ENCODE peak calls at places on chromosomes 7 and 10, in seven cellular contexts. X is IMR-90, S is A549, U is GM12878, T is H1, F is SK-N-SH, Q is HepG2. N is an unnamed sample.

GRCh38 chr7:2217716-2218443 is 14.9 kb downstream of the MAD1L1 start:
- DNase-seq in S (no peak), T (no peak), U (no peak), F (no peak), Q (no peak), X (peak), N (no peak)

GRCh38 chr7:51226042-51226755 is 90.4 kb downstream of the COBL start:
- DNase-seq in F (no peak), X (no peak), Q (no peak), T (peak), S (no peak), U (no peak), N (no peak)

GRCh38 chr7:106344206-106344605 is 59.4 kb upstream of the NAMPT start:
- DNase-seq in S (no peak), U (no peak), F (no peak), X (no peak), T (no peak), Q (no peak), N (no peak)

GRCh38 chr7:33500590-33500989 is 371.2 kb downstream of the BBS9 start:
- DNase-seq in T (no peak), S (no peak), X (peak), U (no peak), F (no peak), Q (no peak), N (no peak)

GRCh38 chr10:102117391-102118159 is 2.6 kb downstream of the LDB1 start:
- DNase-seq in S (no peak), T (peak), F (peak), X (peak), Q (peak), U (no peak), N (peak)

GRCh38 chr10:45076847-45077246 is 76.1 kb downstream of the ZNF22 start:
- DNase-seq in S (no peak), T (no peak), Q (no peak), U (no peak), X (no peak), F (no peak), N (no peak)

GRCh38 chr7:138338361-138338760 is 121.7 kb upstream of the TRIM24 start:
- DNase-seq in F (peak), T (no peak), Q (no peak), S (no peak), X (no peak), U (no peak), N (no peak)

GRCh38 chr7:82362129-82362528 is 81.4 kb downstream of the CACNA2D1 start:
- DNase-seq in X (peak), T (no peak), F (no peak), Q (no peak), S (no peak), U (no peak), N (no peak)

GRCh38 chr10:75762436-75762802 is 331.0 kb downstream of the LRMDA start:
- DNase-seq in X (no peak), U (no peak), F (no peak), T (no peak), Q (no peak), S (no peak), N (no peak)

GRCh38 chr10:108052981-108053380 is 888.5 kb upstream of the SORCS1 start:
- DNase-seq in Q (no peak), U (no peak), X (no peak), S (no peak), F (no peak), T (no peak), N (no peak)

GRCh38 chr10:102120987-102121738 is 995 bp upstream of the LDB1 start:
- DNase-seq in X (peak), T (peak), S (no peak), Q (no peak), F (peak), U (no peak), N (no peak)

GRCh38 chr10:69049564-69049955 is 38.3 kb upstream of the SRGN start:
- DNase-seq in S (no peak), F (no peak), X (no peak), U (no peak), Q (no peak), T (no peak), N (no peak)

GRCh38 chr7:94748371-94748770 is 92.4 kb upstream of the SGCE start:
- DNase-seq in S (no peak), X (no peak), T (no peak), F (no peak), U (no peak), Q (no peak), N (no peak)

GRCh38 chr10:81949283-81949682 is 74.3 kb downstream of the NRG3 start:
- DNase-seq in S (no peak), Q (no peak), U (no peak), T (no peak), F (no peak), X (no peak), N (no peak)

GRCh38 chr7:100578246-100579183 is 4.8 kb upstream of the SAP25 start:
- DNase-seq in S (no peak), X (no peak), Q (no peak), T (no peak), U (no peak), F (no peak), N (no peak)

GRCh38 chr7:88480266-88480665 is 173.6 kb upstream of the STEAP4 start:
- DNase-seq in S (no peak), Q (no peak), X (no peak), T (no peak), F (no peak), U (no peak), N (no peak)

GRCh38 chr10:49518982-49519578 is 19.8 kb downstream of the ERCC6 start:
- DNase-seq in Q (peak), S (peak), F (peak), X (peak), U (no peak), T (peak), N (peak)

GRCh38 chr7:66250711-66251110 is 45.6 kb downstream of the TPST1 start:
- DNase-seq in S (peak), X (peak), F (no peak), Q (peak), T (no peak), U (no peak), N (no peak)

GRCh38 chr10:63977329-63977923 is 456.2 kb downstream of the REEP3 start:
- DNase-seq in X (peak), Q (peak), U (no peak), T (peak), S (peak), F (peak), N (peak)

GRCh38 chr7:129739427-129739826 is 127.9 kb downstream of the NRF1 start:
- DNase-seq in U (no peak), F (no peak), X (peak), T (no peak), Q (no peak), S (no peak), N (no peak)

DNA sequence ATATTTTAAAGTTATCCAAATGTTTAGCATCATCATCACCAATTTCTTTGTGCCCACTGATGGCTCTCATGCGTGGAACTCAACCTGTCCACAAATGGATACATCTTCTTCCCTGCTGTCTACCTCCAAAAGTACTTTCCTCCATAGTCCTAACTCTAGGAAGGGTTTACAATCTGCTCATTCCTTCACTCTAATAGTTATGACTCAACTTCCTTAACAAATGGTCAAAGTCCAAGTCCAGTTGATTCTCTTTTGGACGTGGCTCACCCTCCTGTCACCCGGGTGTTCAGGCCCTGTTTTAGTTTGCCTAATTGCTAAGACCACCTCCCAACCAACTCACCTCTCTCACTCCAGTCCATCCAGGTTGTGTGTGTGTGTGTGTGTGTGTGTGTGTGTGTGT is 182.7 kb upstream of the CCDC6 start:
- DNase-seq in U (no peak), T (no peak), Q (peak), X (peak), F (no peak), S (peak), N (no peak)
- TF ChIP-seq RFX5 in U (no peak), T (no peak), Q (no peak), X (no peak), F (no peak), S (no peak), N (no peak)

DNA sequence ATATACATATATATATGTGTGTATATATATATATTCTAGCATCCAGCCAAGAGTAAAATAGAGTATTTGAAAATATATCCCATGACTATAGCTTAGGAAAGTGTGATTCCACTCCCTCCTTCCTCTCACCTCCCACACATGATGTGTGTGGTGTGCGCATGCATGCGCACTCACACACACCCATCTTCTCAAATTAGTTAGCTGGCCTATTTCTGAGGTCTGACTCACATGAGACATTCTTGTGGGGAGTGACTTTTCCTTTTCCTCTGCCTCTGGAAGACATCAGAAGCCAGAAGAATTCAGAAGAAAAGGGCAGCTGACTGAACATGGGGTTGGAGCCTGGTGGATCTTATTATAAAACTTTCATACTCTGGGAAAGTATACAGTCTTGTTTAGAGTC is 793.5 kb upstream of the ZNF722 start:
- DNase-seq in Q (no peak), S (no peak), U (no peak), X (no peak), T (no peak), F (no peak), N (no peak)
- TF ChIP-seq RFX5 in Q (no peak), S (no peak), U (no peak), X (no peak), T (no peak), F (no peak), N (no peak)

GRCh38 chr10:6406220-6407033 is 173.6 kb downstream of the PRKCQ start:
- DNase-seq in Q (peak), X (peak), T (no peak), S (peak), F (peak), U (no peak), N (peak)
- TF ChIP-seq RFX5 in Q (no peak), X (no peak), T (no peak), S (no peak), F (no peak), U (no peak), N (no peak)

GRCh38 chr10:116721991-116722392 is 20.4 kb downstream of the HSPA12A start:
- DNase-seq in S (no peak), Q (no peak), U (no peak), F (peak), X (peak), T (no peak), N (no peak)

GRCh38 chr10:116721048-116721897 is 21.1 kb downstream of the HSPA12A start:
- DNase-seq in F (no peak), X (no peak), T (no peak), S (no peak), Q (peak), U (no peak), N (no peak)

GRCh38 chr10:116722736-116723427 is 19.5 kb downstream of the HSPA12A start:
- DNase-seq in S (no peak), F (peak), T (no peak), U (no peak), Q (no peak), X (no peak), N (no peak)

GRCh38 chr10:116720241-116721047 is 21.9 kb downstream of the HSPA12A start:
- DNase-seq in U (no peak), S (no peak), T (no peak), X (no peak), F (no peak), Q (peak), N (no peak)

DNA sequence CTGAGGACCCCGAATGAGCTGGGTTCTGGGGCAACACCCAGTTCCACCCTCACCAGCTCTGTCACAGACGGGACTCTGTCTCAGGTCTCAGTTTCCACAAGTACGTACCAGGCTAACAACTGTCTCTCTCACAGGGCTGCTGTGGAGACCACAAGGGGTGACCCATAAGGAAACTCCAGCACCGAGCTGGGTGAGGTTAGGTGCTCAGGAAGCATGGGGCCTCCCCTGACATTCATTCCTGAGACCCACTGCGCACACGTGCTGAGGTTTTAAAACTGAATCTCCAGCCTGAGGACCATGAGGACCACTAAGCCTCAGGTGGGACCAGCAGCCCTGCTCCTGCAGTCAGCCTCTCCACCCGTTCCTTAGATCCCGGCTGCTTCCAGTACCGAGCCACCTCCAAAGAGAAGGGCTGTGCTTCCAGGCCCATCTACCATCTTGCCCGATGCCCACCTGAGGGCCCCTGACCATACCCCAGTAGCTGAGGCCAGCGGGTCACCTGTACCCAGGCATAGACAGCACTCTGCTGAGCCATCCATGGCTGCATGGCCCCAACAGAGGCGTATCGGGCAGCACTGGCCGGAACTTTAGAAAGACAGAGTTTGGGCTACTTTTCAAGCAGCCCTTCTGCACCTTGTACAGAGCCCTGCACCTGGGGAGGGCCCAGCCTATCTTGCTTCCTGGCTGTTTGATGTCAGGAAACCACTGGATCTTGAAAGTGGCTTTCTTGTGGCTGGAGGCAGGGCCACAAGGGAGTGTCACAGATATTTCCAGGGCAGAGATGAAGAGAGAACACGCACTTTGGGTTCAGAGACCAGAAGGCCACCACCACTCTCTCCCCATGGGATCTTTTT is 18.7 kb downstream of the HSPA12A start:
- DNase-seq in F (no peak), T (no peak), Q (no peak), S (no peak), U (no peak), X (no peak), N (no peak)
- TF ChIP-seq RFX5 in F (no peak), T (no peak), Q (no peak), S (no peak), U (no peak), X (no peak), N (no peak)

DNA sequence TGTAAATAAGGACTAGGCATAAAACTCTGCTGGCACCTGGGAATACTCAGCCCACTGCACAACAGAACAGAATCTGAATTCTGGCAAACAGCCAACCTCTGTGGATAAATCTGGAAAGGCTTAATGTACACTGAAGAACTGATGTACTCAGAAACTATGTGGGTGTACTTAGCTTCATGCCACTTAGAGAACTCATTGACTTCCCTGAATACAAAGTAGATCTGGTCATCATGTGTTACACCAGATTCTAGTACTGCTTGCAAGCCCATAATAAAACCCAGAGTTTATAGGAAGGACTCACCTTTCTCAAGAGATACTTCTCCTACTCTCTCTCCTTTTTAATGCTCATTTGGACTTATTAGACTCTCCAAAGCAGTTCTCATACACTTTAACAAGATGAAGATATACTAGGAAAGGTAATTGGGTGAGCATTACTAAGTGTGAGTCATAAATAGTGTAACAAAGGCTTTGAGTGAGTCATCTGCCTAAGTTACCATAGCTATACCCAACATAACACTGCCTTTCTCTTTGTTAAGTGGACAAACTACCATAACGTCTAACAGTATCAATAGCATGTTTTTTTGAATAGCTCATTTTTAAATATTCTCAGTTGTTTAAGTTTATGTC is 309.1 kb downstream of the MDFIC start:
- DNase-seq in T (no peak), X (peak), S (peak), F (no peak), U (no peak), Q (peak), N (no peak)
- TF ChIP-seq RFX5 in T (no peak), X (no peak), S (no peak), F (no peak), U (no peak), Q (no peak), N (no peak)